ENCODE peak calls at places on chromosome 19, in six cellular contexts. C, L, A, J, U and I are unnamed samples.

GRCh38 chr19:32581704-32582164 is 744 bp downstream of the PDCD5 start:
- DNase-seq in C (peak), L (peak), A (peak), J (peak), U (peak), I (peak)

GRCh38 chr19:13887529-13887928 is 10.6 kb downstream of the NANOS3 start:
- DNase-seq in C (no peak), L (no peak), A (peak), J (no peak), U (no peak), I (peak)

GRCh38 chr19:45507864-45508680 is 793 bp downstream of the VASP start:
- DNase-seq in C (no peak), L (peak), A (no peak), J (no peak), U (peak), I (peak)

GRCh38 chr19:58325623-58326022 is 1.2 kb upstream of the ZSCAN22 start:
- DNase-seq in C (no peak), L (no peak), A (peak), J (no peak), U (no peak), I (no peak)

GRCh38 chr19:38020331-38020730 is 113.3 kb downstream of the SIPA1L3 start:
- DNase-seq in C (no peak), L (no peak), A (no peak), J (no peak), U (no peak), I (no peak)

GRCh38 chr19:17488593-17489391 is 18.5 kb downstream of the SLC27A1 start:
- DNase-seq in C (no peak), L (peak), A (no peak), J (peak), U (no peak), I (peak)

GRCh38 chr19:35716985-35717664 is 678 bp upstream of the KMT2B start:
- DNase-seq in C (peak), L (peak), A (peak), J (peak), U (peak), I (peak)

GRCh38 chr19:56071151-56071550 is 49.9 kb downstream of the ZNF787 start:
- DNase-seq in C (no peak), L (no peak), A (no peak), J (no peak), U (no peak), I (peak)

GRCh38 chr19:15812059-15812722 is 3.3 kb downstream of the OR10H1 start:
- DNase-seq in C (no peak), L (peak), A (no peak), J (no peak), U (no peak), I (peak)
- TF ChIP-seq CTCF in C (peak), L (peak), A (no peak), J (no peak), U (no peak), I (no peak)

DNA sequence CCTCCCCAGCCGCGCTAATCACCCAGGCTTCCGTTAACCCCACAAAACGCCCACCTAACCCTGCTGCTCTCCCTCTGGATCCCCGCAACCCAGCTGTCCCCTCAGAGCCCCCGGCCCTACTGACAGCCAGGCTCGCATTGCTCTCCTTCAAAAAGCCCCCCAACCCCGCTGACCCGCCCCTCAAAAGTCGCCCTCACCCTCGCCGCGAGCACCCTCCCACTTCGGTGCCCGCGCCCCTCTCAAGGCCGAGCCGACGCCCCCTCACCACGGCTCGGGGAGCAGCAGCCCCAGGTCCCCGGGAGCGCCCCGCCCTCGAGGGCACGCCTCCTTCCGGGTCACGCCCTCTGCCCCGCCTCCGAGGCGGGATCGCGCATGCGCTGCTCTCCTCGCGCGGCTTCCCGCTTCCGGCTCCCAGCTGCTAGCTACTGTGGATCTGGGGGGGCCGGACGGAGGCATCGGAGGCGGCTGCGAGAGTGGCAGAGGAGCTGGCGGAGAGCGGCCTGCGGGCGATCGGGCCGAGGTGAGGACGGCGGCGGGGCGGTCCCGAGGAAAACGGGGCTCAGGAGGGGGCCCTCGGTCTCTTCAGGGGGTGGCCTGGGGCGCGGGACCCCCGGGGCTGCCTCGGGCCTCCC is 46.1 kb downstream of the ARHGEF18 start:
- DNase-seq in C (peak), L (peak), A (peak), J (peak), U (peak), I (peak)
- TF ChIP-seq CTCF in C (no peak), L (no peak), A (no peak), J (no peak), U (no peak), I (no peak)

GRCh38 chr19:23762884-23763711 is 4.4 kb upstream of the ZNF681 start:
- DNase-seq in C (no peak), L (peak), A (peak), J (peak), U (peak), I (peak)

GRCh38 chr19:23762548-23762883 is 3.8 kb upstream of the ZNF681 start:
- DNase-seq in C (no peak), L (no peak), A (no peak), J (no peak), U (no peak), I (no peak)

DNA sequence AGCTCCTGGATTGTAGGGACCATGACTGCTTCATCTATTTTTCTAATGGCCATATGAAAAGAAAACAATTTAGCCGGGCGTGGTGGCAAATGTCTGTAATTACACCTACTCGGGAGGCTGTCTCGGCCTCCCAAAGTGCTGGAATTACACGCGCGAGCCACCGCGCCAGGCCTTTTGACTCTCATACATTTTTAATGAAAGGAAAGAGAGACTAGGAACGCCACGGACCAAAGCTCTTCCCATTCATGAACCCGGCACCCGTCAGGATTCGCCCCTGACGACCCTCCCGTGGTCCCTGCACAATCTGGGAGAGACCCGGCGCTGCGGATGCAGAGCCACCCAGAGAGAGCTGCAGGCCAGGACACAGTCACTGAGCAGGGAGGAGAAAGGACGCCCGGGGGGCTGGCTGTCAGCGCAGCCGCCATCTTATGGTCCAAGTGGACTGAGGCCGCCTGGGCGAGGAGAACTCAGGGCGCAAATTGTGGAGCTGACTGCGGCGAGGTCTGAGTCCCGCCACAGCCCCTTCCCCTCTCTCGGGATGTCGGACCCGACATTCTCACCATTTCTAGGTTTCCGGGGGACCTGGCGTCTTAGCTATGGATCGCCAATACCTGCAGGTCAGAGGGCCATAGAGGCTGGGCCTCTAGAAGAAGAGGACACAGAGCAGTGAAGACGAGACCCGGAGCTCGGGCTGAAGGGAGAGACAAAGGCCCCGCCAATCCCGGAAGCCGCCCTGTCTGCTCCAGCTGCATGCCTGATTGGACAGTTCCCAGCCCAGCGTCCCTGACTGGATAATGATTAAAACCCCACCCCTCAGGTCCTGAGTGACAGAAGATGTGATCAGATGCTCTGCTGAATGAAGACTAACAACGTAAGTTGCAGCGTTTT is at the start of gene ZNF681:
- DNase-seq in C (peak), L (peak), A (peak), J (peak), U (peak), I (no peak)
- TF ChIP-seq CTCF in C (no peak), L (peak), A (no peak), J (peak), U (no peak), I (no peak)

GRCh38 chr19:11457115-11457514 is 21.7 kb downstream of the PRKCSH start:
- DNase-seq in C (no peak), L (no peak), A (no peak), J (no peak), U (no peak), I (no peak)

GRCh38 chr19:11458236-11458900 is 22.5 kb downstream of the ELAVL3 start:
- DNase-seq in C (no peak), L (no peak), A (no peak), J (no peak), U (no peak), I (no peak)

GRCh38 chr19:11457831-11458230 is 22.4 kb downstream of the PRKCSH start:
- DNase-seq in C (no peak), L (no peak), A (no peak), J (no peak), U (no peak), I (no peak)

GRCh38 chr19:11461453-11461852 is 19.4 kb downstream of the ELAVL3 start:
- DNase-seq in C (no peak), L (no peak), A (no peak), J (no peak), U (no peak), I (no peak)

DNA sequence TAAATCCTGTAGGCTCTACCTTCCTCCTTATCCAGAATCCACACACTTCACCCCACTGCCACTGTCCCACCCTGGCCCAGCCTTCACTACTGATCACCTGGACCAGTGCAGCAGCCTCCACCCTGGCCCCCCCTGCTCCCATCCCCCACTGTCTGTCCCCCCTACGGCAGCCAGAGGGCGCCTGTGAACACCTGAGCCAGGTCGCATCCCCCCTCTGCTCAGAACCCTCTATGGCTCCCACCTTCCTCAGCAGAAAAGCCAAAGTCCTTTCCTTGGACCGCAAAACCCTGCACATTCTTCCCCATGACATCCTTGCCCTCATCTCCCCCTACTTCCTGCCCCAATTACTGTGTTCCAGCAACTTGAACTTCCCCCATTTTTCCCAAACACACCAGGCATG is 20.6 kb downstream of the ELAVL3 start:
- DNase-seq in C (no peak), L (no peak), A (no peak), J (no peak), U (no peak), I (no peak)
- TF ChIP-seq CTCF in C (no peak), L (no peak), A (peak), J (peak), U (no peak), I (no peak)

DNA sequence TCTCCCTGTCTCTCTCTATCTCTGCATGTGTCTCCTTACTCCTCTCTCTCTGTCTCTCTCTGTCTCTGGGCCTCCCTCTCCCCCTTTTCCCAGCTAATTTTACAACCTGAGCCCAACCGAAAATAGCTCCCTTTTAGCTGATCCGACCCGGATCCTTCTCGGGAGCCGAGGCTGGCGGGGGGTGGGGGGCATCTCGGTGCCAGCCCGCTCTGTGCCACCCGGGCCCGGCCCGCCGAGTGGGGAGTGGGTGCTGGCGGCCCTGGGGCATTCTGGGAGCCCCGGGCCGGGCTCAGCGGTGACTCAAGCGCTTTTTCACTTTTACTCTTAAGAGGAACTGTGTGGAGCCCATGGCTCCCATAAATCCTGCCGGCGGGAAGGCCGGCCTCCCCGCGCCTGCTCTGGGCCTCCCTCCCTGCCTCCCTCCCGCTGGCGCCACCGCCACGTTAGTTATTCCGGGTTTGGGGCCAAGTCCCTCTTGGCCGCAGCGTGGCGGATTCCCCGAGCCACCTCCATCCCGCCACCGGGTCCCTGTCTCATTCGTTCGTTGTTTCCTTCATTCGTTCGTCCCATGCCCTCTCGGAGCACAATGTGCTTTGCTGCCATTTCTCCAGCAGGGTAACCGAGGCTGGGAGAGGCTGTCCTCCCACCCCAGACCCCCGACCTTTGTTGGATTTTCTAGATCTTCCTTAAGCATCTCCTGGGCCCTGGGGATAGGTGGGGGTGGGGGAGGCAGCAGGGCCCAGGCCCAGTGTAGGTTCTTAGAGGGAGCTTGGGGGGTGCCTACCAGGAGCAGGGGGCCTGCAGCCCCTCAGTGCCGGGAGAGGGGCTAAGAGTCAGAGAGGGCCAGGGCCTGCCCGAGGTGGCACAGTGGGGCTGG is 3.2 kb downstream of the NFIC start:
- DNase-seq in C (no peak), L (peak), A (peak), J (no peak), U (peak), I (peak)
- TF ChIP-seq CTCF in C (no peak), L (peak), A (no peak), J (peak), U (no peak), I (no peak)

GRCh38 chr19:28701491-28701890 is 511.5 kb downstream of the UQCRFS1 start:
- DNase-seq in C (no peak), L (no peak), A (peak), J (no peak), U (no peak), I (no peak)

GRCh38 chr19:28706693-28707092 is 506.3 kb downstream of the UQCRFS1 start:
- DNase-seq in C (no peak), L (no peak), A (peak), J (no peak), U (no peak), I (no peak)

GRCh38 chr19:28703400-28703956 is 509.5 kb downstream of the UQCRFS1 start:
- DNase-seq in C (no peak), L (no peak), A (no peak), J (no peak), U (no peak), I (no peak)

GRCh38 chr19:28700176-28700575 is 512.8 kb downstream of the UQCRFS1 start:
- DNase-seq in C (no peak), L (no peak), A (no peak), J (no peak), U (no peak), I (no peak)

GRCh38 chr19:28705008-28705407 is 507.9 kb downstream of the UQCRFS1 start:
- DNase-seq in C (peak), L (no peak), A (peak), J (no peak), U (no peak), I (no peak)
- TF ChIP-seq CTCF in C (no peak), L (no peak), A (peak), J (peak), U (no peak), I (no peak)

GRCh38 chr19:2410023-2410422 is 17.4 kb downstream of the TIMM13 start:
- DNase-seq in C (no peak), L (no peak), A (no peak), J (no peak), U (no peak), I (no peak)
- TF ChIP-seq CTCF in C (no peak), L (no peak), A (no peak), J (no peak), U (no peak), I (no peak)

DNA sequence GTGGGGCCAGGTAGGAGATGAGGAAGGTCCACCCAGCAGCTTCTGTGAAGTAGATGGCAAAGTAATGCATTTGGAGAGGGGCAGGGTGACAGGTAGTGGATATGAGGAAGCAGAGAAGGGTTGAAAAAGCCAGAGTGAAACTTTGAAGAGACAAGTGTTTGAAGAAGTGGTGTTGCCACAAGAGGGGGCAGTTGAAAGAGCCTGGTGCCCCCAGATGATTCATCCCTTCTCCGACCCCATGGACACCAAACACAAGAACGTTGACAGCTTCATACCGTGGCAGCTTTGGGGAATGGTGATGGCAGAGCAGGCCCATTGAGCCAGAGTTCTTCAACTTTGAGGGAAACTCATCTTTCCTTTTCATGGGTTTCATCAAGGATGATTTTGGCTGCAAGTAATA is 19.9 kb downstream of the IFNL3 start:
- DNase-seq in C (no peak), L (no peak), A (no peak), J (no peak), U (no peak), I (no peak)
- TF ChIP-seq CTCF in C (no peak), L (no peak), A (no peak), J (no peak), U (no peak), I (no peak)

GRCh38 chr19:12345197-12345596 is 11.8 kb upstream of the ZNF563 start:
- DNase-seq in C (no peak), L (no peak), A (no peak), J (no peak), U (no peak), I (no peak)
- TF ChIP-seq CTCF in C (no peak), L (no peak), A (no peak), J (no peak), U (no peak), I (no peak)